ENCODE peak calls at places on chromosomes 2 and 18, in four cellular contexts. B is neuronal stem cell, X is colonic mucosa, Q is DND-41. U is an unnamed sample.

GRCh38 chr2:85853499-85854165 is 35.2 kb downstream of the ST3GAL5 start:
- DNase-seq in B (no peak), Q (peak; percentile 69), X (no peak), U (peak; percentile 47)

GRCh38 chr2:42602218-42602936 is 33.9 kb downstream of the MTA3 start:
- DNase-seq in X (peak; percentile 35), B (no peak), Q (no peak), U (peak; percentile 41)

GRCh38 chr18:70158992-70159717 is 46.3 kb downstream of the RTTN start:
- DNase-seq in Q (no peak), X (no peak), B (no peak), U (no peak)

GRCh38 chr2:85750509-85751299 is 3.1 kb upstream of the ATOH8 start:
- DNase-seq in B (peak; percentile 55), Q (peak; percentile 56), X (peak; percentile 79), U (peak; percentile 85)

GRCh38 chr18:5951515-5952081 is 56.3 kb upstream of the TMEM200C start:
- DNase-seq in X (no peak), B (no peak), Q (no peak), U (no peak)

GRCh38 chr2:45851576-45852304 is 200.3 kb downstream of the PRKCE start:
- DNase-seq in B (no peak), X (no peak), Q (no peak), U (no peak)

GRCh38 chr2:13558368-13558767 is 841.6 kb downstream of the TRIB2 start:
- DNase-seq in B (no peak), X (no peak), Q (no peak), U (no peak)

GRCh38 chr2:59266453-59266852 is 1025.3 kb upstream of the FANCL start:
- DNase-seq in X (no peak), B (no peak), Q (no peak), U (no peak)

GRCh38 chr2:88067189-88067588 is 436 bp upstream of the SMYD1 start:
- DNase-seq in B (no peak), Q (no peak), X (no peak), U (no peak)

GRCh38 chr2:38116762-38117161 is 40.8 kb upstream of the CYP1B1 start:
- DNase-seq in X (no peak), B (no peak), Q (no peak), U (no peak)

GRCh38 chr18:59012815-59013677 is 126.6 kb upstream of the SEC11C start:
- DNase-seq in B (no peak), Q (no peak), X (no peak), U (no peak)

GRCh38 chr18:79300382-79300781 is 95.3 kb upstream of the NFATC1 start:
- DNase-seq in Q (no peak), X (no peak), B (no peak), U (no peak)

GRCh38 chr2:133346654-133347053 is 221.6 kb downstream of the NCKAP5 start:
- DNase-seq in B (no peak), X (no peak), Q (no peak), U (no peak)

GRCh38 chr2:24024018-24024417 is 14.1 kb downstream of the MFSD2B start:
- DNase-seq in X (no peak), B (no peak), Q (no peak), U (no peak)

GRCh38 chr2:195479407-195479806 is 177.6 kb upstream of the SLC39A10 start:
- DNase-seq in Q (no peak), X (no peak), B (no peak), U (no peak)

GRCh38 chr18:23825978-23826405 is 136.7 kb downstream of the LAMA3 start:
- DNase-seq in B (no peak), X (no peak), Q (peak; percentile 59), U (no peak)

GRCh38 chr18:63025251-63025710 is 294.3 kb downstream of the BCL2 start:
- DNase-seq in B (peak; percentile 21), Q (peak; percentile 36), X (peak; percentile 39), U (no peak)

GRCh38 chr18:53610957-53611356 is 613.5 kb downstream of the MBD2 start:
- DNase-seq in X (no peak), Q (no peak), B (no peak), U (no peak)

GRCh38 chr2:177589191-177589590 is 196.6 kb downstream of the AGPS start:
- DNase-seq in B (no peak), Q (no peak), X (no peak), U (no peak)

GRCh38 chr2:215479121-215479520 is 43.3 kb upstream of the FN1 start:
- DNase-seq in B (no peak), Q (no peak), X (no peak), U (no peak)

GRCh38 chr18:79585395-79586370 is 93.9 kb upstream of the CTDP1 start:
- DNase-seq in Q (no peak), B (no peak), X (no peak), U (peak; percentile 58)

GRCh38 chr2:152200562-152201465 is 25.3 kb upstream of the STAM2 start:
- DNase-seq in B (no peak), X (peak; percentile 86), Q (peak; percentile 26), U (no peak)

GRCh38 chr18:50158866-50159653 is 35.9 kb downstream of the MYO5B start:
- DNase-seq in Q (no peak), B (peak; percentile 31), X (peak; percentile 78), U (no peak)

DNA sequence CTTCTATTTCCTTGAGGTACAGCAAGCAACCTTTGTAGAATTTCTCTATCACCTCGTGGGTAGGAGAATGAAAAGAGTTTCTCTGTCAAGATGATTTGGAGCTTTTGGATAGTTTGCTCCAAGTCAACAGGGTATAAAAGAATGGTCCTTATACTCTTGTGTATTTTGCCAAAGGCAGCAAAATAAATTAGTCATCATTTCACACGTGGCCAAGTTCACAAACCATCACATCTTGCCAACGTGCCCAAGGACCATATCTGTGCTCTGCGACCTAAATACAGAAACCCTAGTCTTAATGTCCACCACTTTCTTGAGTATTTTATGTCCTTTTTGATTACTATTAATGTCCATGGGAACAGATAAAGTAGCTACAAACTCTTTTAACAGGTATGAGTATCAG is 262.9 kb downstream of the AFF3 start:
- DNase-seq in Q (no peak), B (no peak), X (no peak), U (no peak)
- H3K9ac ChIP-seq in Q (no peak overlapping the region), B (no peak overlapping the region), X (no peak overlapping the region), U (no peak overlapping the region)

GRCh38 chr2:100292022-100292580 is 30.2 kb downstream of the LONRF2 start:
- DNase-seq in X (no peak), Q (peak; percentile 68), B (no peak), U (peak; percentile 59)

GRCh38 chr2:100291152-100291970 is 30.9 kb downstream of the LONRF2 start:
- DNase-seq in Q (peak; percentile 89), X (no peak), B (no peak), U (peak; percentile 64)

GRCh38 chr2:100290718-100291151 is 31.6 kb downstream of the LONRF2 start:
- DNase-seq in B (no peak), Q (no peak), X (no peak), U (no peak)

GRCh38 chr2:100286318-100286717 is 36.0 kb downstream of the LONRF2 start:
- DNase-seq in B (no peak), X (no peak), Q (no peak), U (no peak)

DNA sequence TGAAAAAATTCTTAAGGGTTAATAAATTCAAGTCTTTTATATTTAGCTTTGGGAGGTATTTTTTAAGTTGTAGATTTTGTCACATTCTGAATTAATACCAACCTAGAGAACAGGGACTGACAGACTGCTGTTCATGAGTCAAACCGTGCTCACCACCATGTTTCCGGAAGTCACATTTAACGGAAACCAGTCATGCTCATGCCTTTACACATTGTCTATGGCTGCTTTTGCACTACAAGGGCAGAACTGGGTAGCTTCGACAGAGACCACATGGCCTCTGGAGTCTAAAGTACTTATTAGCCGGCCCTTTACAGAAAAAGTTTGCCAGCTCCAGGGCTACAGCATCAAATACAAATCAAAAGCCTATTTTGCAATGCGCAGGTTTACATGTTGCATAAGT is 33.3 kb downstream of the LONRF2 start:
- DNase-seq in Q (no peak), X (no peak), B (no peak), U (no peak)
- H3K4me1 ChIP-seq in Q (peaks cover 62% of the 10 kb centered on the region), X (no peaks in the 10 kb centered on the region), B (peaks cover 6% of the 10 kb centered on the region), U (peaks cover 9% of the 10 kb centered on the region)

GRCh38 chr2:48343154-48343553 is 186.8 kb upstream of the STON1 start:
- DNase-seq in B (no peak), X (no peak), Q (no peak), U (no peak)

GRCh38 chr2:48345176-48345575 is 184.8 kb upstream of the STON1 start:
- DNase-seq in X (no peak), Q (no peak), B (no peak), U (no peak)

GRCh38 chr2:48344441-48344756 is 185.6 kb upstream of the STON1 start:
- DNase-seq in B (no peak), X (no peak), Q (no peak), U (no peak)

GRCh38 chr2:48341556-48342133 is 188.3 kb upstream of the STON1 start:
- DNase-seq in X (no peak), Q (no peak), B (no peak), U (no peak)

GRCh38 chr2:48343571-48344440 is 186.1 kb upstream of the STON1 start:
- DNase-seq in B (no peak), X (no peak), Q (no peak), U (no peak)
- H3K4me3 ChIP-seq in B (no peak overlapping the region), X (peak overlapping the region; percentile 1), Q (peak overlapping the region; percentile 39), U (no peak overlapping the region)

GRCh38 chr2:102424754-102425153 is 1.8 kb downstream of the IL18RAP start:
- DNase-seq in Q (no peak), X (no peak), B (no peak), U (no peak)

GRCh38 chr2:102422910-102423309 is at the start of gene IL18RAP:
- DNase-seq in Q (no peak), X (no peak), B (no peak), U (no peak)

GRCh38 chr2:102423368-102423767 is 408 bp downstream of the IL18RAP start:
- DNase-seq in B (no peak), X (no peak), Q (no peak), U (no peak)

GRCh38 chr2:102427249-102427648 is 4.3 kb downstream of the IL18RAP start:
- DNase-seq in Q (no peak), X (no peak), B (no peak), U (no peak)

GRCh38 chr2:102425441-102426132 is 2.6 kb downstream of the IL18RAP start:
- DNase-seq in B (no peak), Q (no peak), X (no peak), U (no peak)
- H3K9ac ChIP-seq in B (no peak overlapping the region), Q (no peak overlapping the region), X (no peak overlapping the region), U (no peak overlapping the region)

GRCh38 chr2:204015118-204015842 is 78.7 kb downstream of the ICOS start:
- DNase-seq in B (no peak), X (no peak), Q (no peak), U (no peak)

GRCh38 chr2:204010611-204011560 is 74.3 kb downstream of the ICOS start:
- DNase-seq in Q (no peak), B (no peak), X (no peak), U (no peak)

GRCh38 chr2:204008352-204008751 is 71.8 kb downstream of the ICOS start:
- DNase-seq in X (no peak), Q (no peak), B (no peak), U (no peak)

DNA sequence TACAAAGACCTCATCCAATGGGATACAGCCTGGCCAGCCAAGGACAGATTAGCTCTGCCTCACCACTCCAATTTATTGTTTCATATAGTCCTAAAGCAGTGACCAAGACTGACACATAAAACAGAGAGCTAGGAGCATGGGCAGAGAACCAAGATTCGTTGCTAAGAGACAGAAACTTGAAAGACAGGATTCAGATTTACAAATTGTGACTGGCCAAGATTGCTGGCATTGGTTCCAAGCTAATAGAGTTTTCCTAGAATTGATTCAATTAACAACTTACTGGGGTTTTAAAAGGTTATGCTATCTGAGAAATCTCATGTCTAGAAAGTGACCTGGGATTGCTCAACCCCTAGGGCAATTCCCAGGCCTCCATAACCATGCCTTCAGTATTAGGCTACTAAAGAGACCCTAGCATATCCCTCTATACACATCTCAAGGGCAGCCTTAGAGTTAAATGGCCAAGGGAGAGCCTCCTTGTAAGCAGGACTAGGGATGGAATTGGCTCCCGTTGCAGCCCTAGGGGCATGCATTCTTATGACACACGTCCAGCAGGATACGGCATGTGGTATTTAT is 75.6 kb downstream of the ICOS start:
- DNase-seq in Q (no peak), X (peak; percentile 44), B (no peak), U (no peak)
- H3K4me1 ChIP-seq in Q (no peaks in the 10 kb centered on the region), X (peaks cover 3% of the 10 kb centered on the region), B (no peaks in the 10 kb centered on the region), U (no peaks in the 10 kb centered on the region)